ENCODE peak calls at places on chromosomes 2 and 18, in ten cellular contexts. H, Y, N, W, D, X, T, P, O and G are unnamed samples.

GRCh38 chr2:43424262-43425207 is 171.3 kb downstream of the THADA start:
- DNase-seq in H (no peak), Y (no peak), N (peak), W (no peak), D (no peak), X (no peak), T (no peak), P (no peak), O (no peak), G (no peak)

GRCh38 chr18:44683566-44683965 is 2.9 kb downstream of the SETBP1 start:
- DNase-seq in H (no peak), Y (no peak), N (no peak), W (no peak), D (no peak), X (no peak), T (no peak), P (no peak), O (no peak), G (no peak)

GRCh38 chr2:241865957-241866858 is 3.3 kb upstream of the RTP5 start:
- DNase-seq in H (no peak), Y (peak), N (no peak), W (no peak), D (no peak), X (no peak), T (no peak), P (no peak), O (no peak), G (no peak)

GRCh38 chr2:171688129-171688465 is 828 bp downstream of the DYNC1I2 start:
- DNase-seq in H (no peak), Y (peak), N (peak), W (no peak), D (no peak), X (no peak), T (no peak), P (no peak), O (no peak), G (no peak)

GRCh38 chr2:108570416-108570815 is 36.1 kb downstream of the LIMS1 start:
- DNase-seq in H (no peak), Y (no peak), N (peak), W (no peak), D (no peak), X (no peak), T (no peak), P (no peak), O (peak), G (no peak)

GRCh38 chr2:36596397-36596796 is 1.6 kb downstream of the FEZ2 start:
- DNase-seq in H (no peak), Y (no peak), N (no peak), W (no peak), D (no peak), X (no peak), T (no peak), P (no peak), O (no peak), G (no peak)

GRCh38 chr2:68500649-68501048 is 33.3 kb downstream of the APLF start:
- DNase-seq in H (no peak), Y (peak), N (no peak), W (no peak), D (no peak), X (no peak), T (no peak), P (no peak), O (no peak), G (no peak)

GRCh38 chr2:100214265-100214961 is 72.0 kb upstream of the AFF3 start:
- DNase-seq in H (no peak), Y (no peak), N (no peak), W (no peak), D (no peak), X (peak), T (no peak), P (no peak), O (no peak), G (no peak)

GRCh38 chr2:122389694-122390093 is 634.2 kb downstream of the TSN start:
- DNase-seq in H (no peak), Y (no peak), N (no peak), W (no peak), D (no peak), X (no peak), T (no peak), P (no peak), O (no peak), G (no peak)

GRCh38 chr2:129255610-129256313 is 723.7 kb upstream of the RAB6C start:
- DNase-seq in H (no peak), Y (no peak), N (no peak), W (no peak), D (no peak), X (no peak), T (no peak), P (no peak), O (no peak), G (no peak)

GRCh38 chr18:10518595-10519273 is 7.1 kb upstream of the NAPG start:
- DNase-seq in H (no peak), Y (peak), N (peak), W (peak), D (peak), X (no peak), T (no peak), P (peak), O (peak), G (no peak)

GRCh38 chr2:239596792-239597191 is 196.0 kb upstream of the HDAC4 start:
- DNase-seq in H (no peak), Y (no peak), N (no peak), W (peak), D (no peak), X (peak), T (no peak), P (no peak), O (no peak), G (no peak)

GRCh38 chr2:196088209-196088608 is 19.6 kb upstream of the DNAH7 start:
- DNase-seq in H (no peak), Y (peak), N (peak), W (no peak), D (no peak), X (no peak), T (no peak), P (no peak), O (peak), G (no peak)

GRCh38 chr2:169997140-169997887 is 170.1 kb downstream of the UBR3 start:
- DNase-seq in H (no peak), Y (no peak), N (no peak), W (no peak), D (no peak), X (no peak), T (no peak), P (no peak), O (no peak), G (no peak)

GRCh38 chr2:199458017-199458805 is 472 bp upstream of the SATB2 start:
- DNase-seq in H (no peak), Y (peak), N (peak), W (peak), D (no peak), X (peak), T (no peak), P (no peak), O (no peak), G (no peak)

GRCh38 chr2:65062843-65063242 is 6.6 kb downstream of the CEP68 start:
- DNase-seq in H (no peak), Y (no peak), N (peak), W (no peak), D (no peak), X (no peak), T (no peak), P (no peak), O (no peak), G (no peak)

GRCh38 chr2:186884585-186884984 is 35.6 kb upstream of the ZSWIM2 start:
- DNase-seq in H (no peak), Y (peak), N (no peak), W (no peak), D (no peak), X (no peak), T (no peak), P (no peak), O (peak), G (no peak)

GRCh38 chr2:178241852-178242551 is 47.7 kb downstream of the OSBPL6 start:
- DNase-seq in H (no peak), Y (no peak), N (peak), W (no peak), D (peak), X (no peak), T (no peak), P (peak), O (peak), G (no peak)

GRCh38 chr2:38532366-38532765 is 70.4 kb downstream of the HNRNPLL start:
- DNase-seq in H (no peak), Y (no peak), N (no peak), W (no peak), D (no peak), X (no peak), T (no peak), P (no peak), O (no peak), G (no peak)

GRCh38 chr2:233133239-233133638 is 73.1 kb downstream of the INPP5D start:
- DNase-seq in H (no peak), Y (no peak), N (no peak), W (no peak), D (no peak), X (no peak), T (no peak), P (no peak), O (no peak), G (no peak)

GRCh38 chr2:24930768-24931167 is 10.7 kb upstream of the ADCY3 start:
- DNase-seq in H (peak), Y (peak), N (peak), W (no peak), D (no peak), X (no peak), T (no peak), P (no peak), O (no peak), G (no peak)

GRCh38 chr18:56910967-56911366 is 235.9 kb upstream of the BOD1L2 start:
- DNase-seq in H (no peak), Y (no peak), N (no peak), W (no peak), D (no peak), X (no peak), T (no peak), P (no peak), O (no peak), G (no peak)

GRCh38 chr2:3778016-3778415 is 74.6 kb downstream of the DCDC2C start:
- DNase-seq in H (no peak), Y (no peak), N (no peak), W (no peak), D (no peak), X (no peak), T (no peak), P (no peak), O (no peak), G (no peak)

GRCh38 chr18:59996370-59996966 is 96.7 kb downstream of the PMAIP1 start:
- DNase-seq in H (no peak), Y (peak), N (peak), W (no peak), D (peak), X (no peak), T (no peak), P (peak), O (peak), G (no peak)

GRCh38 chr2:71682341-71682740 is 229.0 kb downstream of the DYSF start:
- DNase-seq in H (peak), Y (no peak), N (no peak), W (peak), D (no peak), X (peak), T (no peak), P (no peak), O (no peak), G (no peak)

GRCh38 chr2:181172676-181173075 is 192.3 kb downstream of the UBE2E3 start:
- DNase-seq in H (no peak), Y (no peak), N (no peak), W (no peak), D (no peak), X (no peak), T (no peak), P (no peak), O (no peak), G (no peak)

GRCh38 chr2:28952806-28953190 is 28.3 kb upstream of the TOGARAM2 start:
- DNase-seq in H (no peak), Y (no peak), N (no peak), W (no peak), D (no peak), X (no peak), T (no peak), P (peak), O (no peak), G (no peak)

DNA sequence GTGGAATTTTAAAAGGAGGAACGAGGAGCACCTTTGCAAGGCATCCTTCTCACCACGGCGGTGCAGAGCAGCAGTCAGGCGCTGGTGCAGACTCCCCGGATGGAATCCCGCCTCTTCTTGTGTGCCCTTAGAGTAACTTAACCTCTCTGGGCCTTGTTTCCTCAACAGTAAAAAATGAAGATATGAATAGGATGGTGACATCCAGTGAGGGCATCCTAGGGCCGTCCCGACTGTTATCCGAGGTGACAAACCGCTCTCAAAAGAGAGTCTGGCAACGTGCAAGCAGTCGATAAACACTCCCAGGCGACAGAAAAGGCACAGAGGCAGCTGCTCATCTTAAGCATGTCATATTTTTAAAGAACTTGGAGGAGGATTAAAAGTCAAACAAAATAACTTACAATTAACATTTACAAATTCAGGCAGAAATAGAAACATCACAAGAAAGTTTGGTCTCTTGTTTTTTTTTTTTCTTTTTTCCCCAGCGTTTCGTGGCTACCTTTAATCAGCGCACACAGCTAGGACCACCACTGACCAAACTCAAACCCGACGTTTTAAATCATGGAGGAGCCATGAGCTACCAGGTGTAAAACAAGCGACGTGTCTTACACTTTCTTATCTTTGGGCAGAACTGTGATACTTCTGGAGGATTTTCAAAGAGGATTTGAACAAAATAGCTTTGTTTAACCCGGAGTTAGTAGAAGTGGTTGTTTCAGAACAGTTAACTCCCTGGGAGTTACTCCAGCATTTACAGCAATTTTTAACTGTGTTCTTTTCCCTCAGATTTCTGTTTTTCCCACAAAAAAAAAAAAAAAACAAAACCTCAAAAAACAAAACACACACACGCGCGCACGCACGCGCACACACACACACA is 2.1 kb downstream of the MBP start:
- DNase-seq in H (no peak), Y (no peak), N (no peak), W (peak), D (no peak), X (no peak), T (no peak), P (no peak), O (no peak), G (no peak)
- H3K27ac ChIP-seq in H (peak), Y (no peak), N (no peak), W (peak), D (no peak), X (no peak), T (peak), P (peak), O (peak), G (peak)

GRCh38 chr2:173676647-173677046 is 288.5 kb downstream of the SP3 start:
- DNase-seq in H (no peak), Y (no peak), N (no peak), W (no peak), D (no peak), X (no peak), T (no peak), P (no peak), O (no peak), G (no peak)

GRCh38 chr2:173684896-173685485 is 280.2 kb downstream of the SP3 start:
- DNase-seq in H (no peak), Y (no peak), N (no peak), W (no peak), D (no peak), X (no peak), T (no peak), P (no peak), O (no peak), G (no peak)

GRCh38 chr2:173678186-173678585 is 287.0 kb downstream of the SP3 start:
- DNase-seq in H (no peak), Y (no peak), N (no peak), W (no peak), D (no peak), X (no peak), T (no peak), P (no peak), O (no peak), G (no peak)

GRCh38 chr2:173681891-173682655 is 283.1 kb downstream of the SP3 start:
- DNase-seq in H (no peak), Y (no peak), N (no peak), W (no peak), D (no peak), X (no peak), T (no peak), P (no peak), O (no peak), G (no peak)

GRCh38 chr2:173680574-173680973 is 284.6 kb downstream of the SP3 start:
- DNase-seq in H (no peak), Y (no peak), N (no peak), W (no peak), D (no peak), X (no peak), T (no peak), P (no peak), O (no peak), G (no peak)
- H3K27ac ChIP-seq in H (no peak), Y (no peak), N (no peak), W (no peak), D (no peak), X (no peak), T (no peak), P (no peak), O (no peak), G (no peak)

GRCh38 chr2:222713007-222713406 is 41.5 kb downstream of the MOGAT1 start:
- DNase-seq in H (no peak), Y (no peak), N (peak), W (no peak), D (no peak), X (no peak), T (no peak), P (no peak), O (peak), G (no peak)
- H3K27ac ChIP-seq in H (no peak), Y (no peak), N (no peak), W (no peak), D (no peak), X (peak), T (no peak), P (no peak), O (no peak), G (no peak)

DNA sequence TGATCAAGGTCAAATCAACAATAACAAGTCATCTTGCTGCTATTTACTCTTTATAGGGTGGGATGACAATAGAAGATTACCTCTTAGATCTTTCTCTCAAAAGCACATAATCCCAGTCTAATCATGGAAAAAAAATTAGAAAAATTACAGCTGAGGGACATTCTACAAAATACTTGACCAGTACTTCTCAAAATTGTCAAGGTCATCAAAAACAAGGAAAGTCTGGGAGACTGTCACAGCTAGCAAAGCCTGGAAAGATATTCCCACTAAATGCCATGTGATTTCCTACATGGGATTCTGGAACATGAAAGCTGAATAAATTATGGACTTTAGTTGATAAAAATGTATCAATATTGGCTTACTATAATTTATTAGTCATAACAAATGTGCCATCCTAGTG is 276.2 kb downstream of the RNF144A start:
- DNase-seq in H (no peak), Y (no peak), N (no peak), W (no peak), D (no peak), X (no peak), T (no peak), P (no peak), O (no peak), G (no peak)
- H3K27ac ChIP-seq in H (no peak), Y (no peak), N (no peak), W (no peak), D (no peak), X (no peak), T (no peak), P (no peak), O (no peak), G (no peak)

GRCh38 chr2:238009563-238009962 is 42.7 kb downstream of the UBE2F start:
- DNase-seq in H (no peak), Y (no peak), N (no peak), W (no peak), D (no peak), X (peak), T (no peak), P (no peak), O (no peak), G (no peak)
- H3K27ac ChIP-seq in H (no peak), Y (no peak), N (no peak), W (no peak), D (no peak), X (no peak), T (no peak), P (no peak), O (no peak), G (no peak)

DNA sequence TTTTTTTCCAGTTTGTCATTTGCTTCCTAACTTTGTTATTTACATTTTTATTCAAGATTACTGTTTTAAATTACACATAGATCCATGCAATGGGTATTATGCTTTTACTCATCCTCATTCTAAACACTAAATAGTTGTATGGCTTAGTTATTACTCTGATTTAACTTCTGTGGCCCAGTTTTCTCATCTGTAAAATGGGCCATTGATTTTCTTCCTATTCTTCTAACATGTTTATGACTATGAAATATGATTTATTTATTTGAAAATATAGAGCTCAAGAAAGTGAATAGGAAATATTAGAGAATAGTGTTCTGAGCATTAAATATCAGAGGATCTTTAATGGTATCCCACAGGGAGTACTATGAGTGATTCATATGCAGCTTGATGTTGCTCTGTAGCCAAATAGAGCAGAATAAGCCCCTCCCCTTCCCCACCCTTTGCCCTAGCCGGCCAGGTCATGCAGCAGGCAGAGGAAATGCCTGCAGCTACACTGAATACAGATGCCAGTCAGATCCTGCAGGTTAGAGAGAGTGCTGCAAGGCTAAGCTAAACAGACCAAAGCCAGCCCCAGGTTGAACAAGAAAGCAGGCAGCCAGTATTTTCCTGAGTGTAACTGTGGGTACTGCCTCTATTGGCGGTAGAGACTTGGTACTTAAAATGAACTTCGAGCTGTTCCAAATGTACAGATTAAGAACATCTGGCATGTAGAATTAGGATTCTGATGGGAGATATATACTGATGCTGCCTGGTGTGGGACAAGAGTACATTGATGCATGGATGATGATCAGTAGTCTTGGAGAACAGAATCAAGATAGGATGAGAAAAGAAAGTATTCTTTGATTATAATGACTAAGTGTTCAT is 11.7 kb upstream of the ACYP2 start:
- DNase-seq in H (no peak), Y (peak), N (peak), W (no peak), D (peak), X (no peak), T (peak), P (no peak), O (peak), G (peak)
- H3K27ac ChIP-seq in H (no peak), Y (no peak), N (no peak), W (no peak), D (no peak), X (no peak), T (no peak), P (no peak), O (no peak), G (no peak)

GRCh38 chr18:46155652-46156051 is 51.5 kb downstream of the HAUS1 start:
- DNase-seq in H (no peak), Y (no peak), N (peak), W (no peak), D (no peak), X (no peak), T (no peak), P (no peak), O (peak), G (peak)
- H3K27ac ChIP-seq in H (no peak), Y (no peak), N (no peak), W (no peak), D (no peak), X (no peak), T (peak), P (no peak), O (peak), G (peak)